ENCODE peak calls at places on chromosome 9, in five cellular contexts. C, J, G, L and P are unnamed samples.

GRCh38 chr9:97384406-97385262 is 27.3 kb upstream of the TDRD7 start:
- DNase-seq in G (no peak), L (no peak), C (no peak), J (no peak), P (no peak)

GRCh38 chr9:124217839-124218437 is 39.8 kb upstream of the NEK6 start:
- DNase-seq in L (peak; percentile 63), G (no peak), J (no peak), C (no peak), P (no peak)

GRCh38 chr9:107504585-107505455 is 15.3 kb upstream of the KLF4 start:
- DNase-seq in L (no peak), C (peak; percentile 89), J (no peak), G (peak; percentile 79), P (peak; percentile 94)

GRCh38 chr9:35690447-35691324 is 961 bp upstream of the TPM2 start:
- DNase-seq in J (peak; percentile 84), C (peak; percentile 71), G (peak; percentile 58), L (peak; percentile 83), P (peak; percentile 75)

GRCh38 chr9:127846451-127847154 is 7.9 kb downstream of the ENG start:
- DNase-seq in L (no peak), G (no peak), J (peak; percentile 41), C (peak; percentile 77), P (peak; percentile 45)

GRCh38 chr9:91395106-91395552 is 28.5 kb downstream of the NFIL3 start:
- DNase-seq in L (no peak), G (no peak), C (peak; percentile 50), J (no peak), P (peak; percentile 77)

GRCh38 chr9:133835273-133835901 is 97.2 kb upstream of the SARDH start:
- DNase-seq in C (no peak), L (no peak), G (no peak), J (no peak), P (no peak)

GRCh38 chr9:120942186-120943001 is 15.8 kb upstream of the TRAF1 start:
- DNase-seq in C (peak; percentile 58), L (no peak), G (peak; percentile 77), J (no peak), P (no peak)

GRCh38 chr9:109903515-109904138 is 123.6 kb downstream of the PALM2AKAP2 start:
- DNase-seq in G (peak; percentile 55), C (peak; percentile 89), J (peak; percentile 50), L (no peak), P (peak; percentile 89)

GRCh38 chr9:122200960-122201635 is 27.7 kb downstream of the LHX6 start:
- DNase-seq in L (no peak), J (no peak), G (no peak), C (peak; percentile 59), P (peak; percentile 52)
- H3K4me3 ChIP-seq in L (no peak overlapping the region), J (no peak overlapping the region), G (no peak overlapping the region), C (no peak overlapping the region), P (no peak overlapping the region)

GRCh38 chr9:6763244-6763643 is 5.5 kb downstream of the KDM4C start:
- DNase-seq in C (no peak), G (no peak), L (no peak), J (no peak), P (no peak)
- H3K4me3 ChIP-seq in C (no peak overlapping the region), G (no peak overlapping the region), L (no peak overlapping the region), J (no peak overlapping the region), P (no peak overlapping the region)

GRCh38 chr9:5631021-5631420 is 2.1 kb downstream of the RIC1 start:
- DNase-seq in L (no peak), G (no peak), J (no peak), C (peak; percentile 41), P (peak; percentile 29)
- H3K4me3 ChIP-seq in L (peak overlapping the region; percentile 87), G (no peak overlapping the region), J (peak overlapping the region; percentile 95), C (peak overlapping the region; percentile 67), P (no peak overlapping the region)

GRCh38 chr9:129627556-129628492 is 1.9 kb downstream of the NTMT1 start:
- DNase-seq in G (no peak), J (no peak), C (no peak), L (no peak), P (no peak)

GRCh38 chr9:129626944-129627297 is 958 bp downstream of the NTMT1 start:
- DNase-seq in L (no peak), G (no peak), J (no peak), C (peak; percentile 71), P (peak; percentile 80)

GRCh38 chr9:129624947-129625346 is 1.0 kb upstream of the NTMT1 start:
- DNase-seq in L (no peak), J (peak; percentile 47), C (no peak), G (no peak), P (peak; percentile 24)

GRCh38 chr9:129624168-129624759 is 1.7 kb upstream of the NTMT1 start:
- DNase-seq in G (no peak), J (peak; percentile 79), C (peak; percentile 65), L (peak; percentile 83), P (peak; percentile 60)

DNA sequence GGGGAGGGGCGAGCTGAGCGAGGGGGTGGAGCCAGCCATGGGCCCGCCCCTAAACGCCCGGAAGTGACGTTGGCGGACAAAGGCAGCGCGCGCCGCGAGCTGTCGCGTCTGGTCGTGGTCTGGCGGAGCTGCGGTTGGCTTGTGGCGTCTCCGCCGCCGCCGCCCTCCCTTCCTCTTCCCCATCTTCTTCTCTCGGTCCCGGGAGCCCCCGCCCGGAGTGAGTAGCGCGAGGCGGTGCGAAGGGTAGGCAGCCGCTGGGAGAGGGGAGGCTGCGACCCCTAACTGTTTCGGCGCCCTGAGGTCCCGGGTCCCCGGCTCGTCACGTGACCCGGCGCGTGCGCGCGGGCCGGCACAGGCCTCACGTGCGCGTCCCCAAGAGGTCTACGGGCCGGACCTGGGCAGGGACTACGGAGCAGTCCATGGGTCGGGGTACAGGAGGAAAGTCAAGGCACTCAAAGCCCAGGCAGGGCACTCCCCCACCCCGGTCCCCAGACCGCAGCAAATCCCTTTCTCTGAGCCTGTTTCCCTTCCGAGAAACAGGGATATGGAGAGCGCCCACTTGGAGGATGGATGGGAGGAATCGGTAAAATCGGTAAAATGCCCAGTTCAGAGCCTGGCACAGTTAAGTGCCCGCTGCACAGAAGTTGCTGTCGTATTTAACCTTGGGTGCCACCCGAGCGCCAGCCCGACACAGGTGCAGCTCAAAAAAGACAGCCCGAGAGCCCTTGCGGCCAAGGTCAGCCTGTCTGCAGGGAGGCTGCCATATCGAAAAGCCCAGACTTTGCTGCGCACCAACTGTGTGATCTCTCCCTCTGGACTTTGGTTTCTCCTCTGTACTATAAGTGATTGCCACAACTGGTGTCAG is at the start of gene NTMT1:
- DNase-seq in G (peak; percentile 85), J (peak; percentile 93), C (peak; percentile 78), L (peak; percentile 94), P (peak; percentile 86)
- H3K4me3 ChIP-seq in G (peak within 1 kb of the TSS; percentile 84), J (peak within 1 kb of the TSS; percentile 67), C (peak within 1 kb of the TSS; percentile 89), L (peak within 1 kb of the TSS; percentile 93), P (peak within 1 kb of the TSS; percentile 89)

GRCh38 chr9:129885670-129886106 is 50.4 kb downstream of the USP20 start:
- DNase-seq in J (peak; percentile 95), L (peak; percentile 97), C (peak; percentile 89), G (peak; percentile 90), P (peak; percentile 96)
- H3K4me3 ChIP-seq in J (peak overlapping the region; percentile 48), L (peak overlapping the region; percentile 48), C (peak overlapping the region; percentile 13), G (peak overlapping the region; percentile 27), P (no peak overlapping the region)

GRCh38 chr9:129994947-129995346 is 48.0 kb downstream of the FNBP1 start:
- DNase-seq in G (no peak), C (no peak), L (no peak), J (no peak), P (peak; percentile 46)

GRCh38 chr9:129996161-129996849 is 46.7 kb downstream of the FNBP1 start:
- DNase-seq in G (no peak), C (peak; percentile 64), J (no peak), L (no peak), P (peak; percentile 82)

GRCh38 chr9:129999123-129999510 is 43.9 kb downstream of the FNBP1 start:
- DNase-seq in G (no peak), L (no peak), J (no peak), C (no peak), P (no peak)

GRCh38 chr9:129998491-129999122 is 44.4 kb downstream of the FNBP1 start:
- DNase-seq in G (no peak), L (no peak), C (no peak), J (no peak), P (no peak)

DNA sequence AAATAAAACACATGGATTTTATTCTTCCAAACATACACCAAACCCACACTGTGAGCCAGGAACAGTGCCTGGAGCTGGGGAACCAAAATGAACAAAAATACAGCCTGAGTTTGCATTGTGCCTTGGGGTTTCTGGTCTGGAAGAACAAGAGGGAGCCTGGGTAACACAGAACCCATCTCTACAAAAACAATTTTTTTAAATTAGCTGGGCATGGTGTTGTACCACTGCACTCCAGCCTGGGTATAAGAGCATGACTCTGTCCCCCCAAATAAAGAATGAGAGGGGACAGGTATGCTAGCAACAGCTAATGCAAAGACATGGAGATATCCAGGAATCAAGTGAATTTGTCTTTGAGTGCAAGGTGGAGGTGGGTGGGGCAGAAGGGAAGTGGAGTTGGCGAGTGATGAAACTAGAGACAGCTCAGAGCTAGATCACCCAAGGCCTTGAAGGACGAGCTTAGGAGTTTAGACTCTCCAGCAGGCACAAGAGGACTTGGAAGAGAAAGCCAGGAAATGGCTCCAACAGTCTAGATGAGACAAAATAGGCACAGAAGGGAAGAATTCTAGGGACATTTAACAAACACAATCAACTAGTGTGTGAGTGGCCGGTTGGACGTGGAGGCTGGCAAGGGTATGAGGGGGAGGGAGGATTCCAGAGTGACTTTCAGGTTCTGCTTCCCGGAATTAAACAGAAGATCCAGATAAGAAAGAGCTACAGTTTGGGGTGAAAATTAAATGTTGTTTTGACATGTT is 47.4 kb downstream of the FNBP1 start:
- DNase-seq in C (peak; percentile 63), G (no peak), L (no peak), J (peak; percentile 60), P (peak; percentile 83)
- H3K4me3 ChIP-seq in C (no peak overlapping the region), G (no peak overlapping the region), L (no peak overlapping the region), J (no peak overlapping the region), P (no peak overlapping the region)